ENCODE peak calls at places on chromosome 19, in seven cellular contexts. One of them, this sample, is unnamed.

GRCh38 chr19:28847468-28847867 is 365.5 kb downstream of the UQCRFS1 start:
- DNase-seq in AG09319: no peak
- DNase-seq in brain microvascular endothelial cell: peak
- DNase-seq in pancreas: no peak
- DNase-seq in lower lobe of right lung: no peak
- DNase-seq in OCI-LY7: no peak
- DNase-seq in endothelial cell: no peak
- DNase-seq in this sample: no peak

GRCh38 chr19:43759515-43759914 is 4.8 kb upstream of the SMG9 start:
- DNase-seq in AG09319: no peak
- DNase-seq in brain microvascular endothelial cell: peak
- DNase-seq in pancreas: no peak
- DNase-seq in lower lobe of right lung: no peak
- DNase-seq in OCI-LY7: peak
- DNase-seq in endothelial cell: no peak
- DNase-seq in this sample: no peak

GRCh38 chr19:2982983-2983350 is 5.6 kb downstream of the TLE6 start:
- DNase-seq in AG09319: peak
- DNase-seq in brain microvascular endothelial cell: no peak
- DNase-seq in pancreas: peak
- DNase-seq in lower lobe of right lung: peak
- DNase-seq in OCI-LY7: no peak
- DNase-seq in endothelial cell: no peak
- DNase-seq in this sample: peak

GRCh38 chr19:35268546-35269424 is at the start of gene USF2:
- DNase-seq in AG09319: peak
- DNase-seq in brain microvascular endothelial cell: peak
- DNase-seq in pancreas: peak
- DNase-seq in lower lobe of right lung: peak
- DNase-seq in OCI-LY7: peak
- DNase-seq in endothelial cell: peak
- DNase-seq in this sample: peak

GRCh38 chr19:14577885-14578427 is 4.9 kb upstream of the CLEC17A start:
- DNase-seq in AG09319: no peak
- DNase-seq in brain microvascular endothelial cell: no peak
- DNase-seq in pancreas: no peak
- DNase-seq in lower lobe of right lung: no peak
- DNase-seq in OCI-LY7: peak
- DNase-seq in endothelial cell: no peak
- DNase-seq in this sample: no peak

GRCh38 chr19:13848811-13849241 is 28.1 kb upstream of the NANOS3 start:
- DNase-seq in AG09319: no peak
- DNase-seq in brain microvascular endothelial cell: no peak
- DNase-seq in pancreas: no peak
- DNase-seq in lower lobe of right lung: no peak
- DNase-seq in OCI-LY7: no peak
- DNase-seq in endothelial cell: no peak
- DNase-seq in this sample: peak

GRCh38 chr19:35206379-35206778 is 22.2 kb downstream of the FAM187B start:
- DNase-seq in AG09319: no peak
- DNase-seq in brain microvascular endothelial cell: no peak
- DNase-seq in pancreas: no peak
- DNase-seq in lower lobe of right lung: no peak
- DNase-seq in OCI-LY7: peak
- DNase-seq in endothelial cell: no peak
- DNase-seq in this sample: no peak

GRCh38 chr19:56161534-56161933 is 14.3 kb upstream of the GALP start:
- DNase-seq in AG09319: no peak
- DNase-seq in brain microvascular endothelial cell: no peak
- DNase-seq in pancreas: no peak
- DNase-seq in lower lobe of right lung: no peak
- DNase-seq in OCI-LY7: no peak
- DNase-seq in endothelial cell: no peak
- DNase-seq in this sample: no peak

GRCh38 chr19:35987571-35987896 is 7.5 kb upstream of the SDHAF1 start:
- DNase-seq in AG09319: no peak
- DNase-seq in brain microvascular endothelial cell: no peak
- DNase-seq in pancreas: no peak
- DNase-seq in lower lobe of right lung: no peak
- DNase-seq in OCI-LY7: peak
- DNase-seq in endothelial cell: no peak
- DNase-seq in this sample: no peak

GRCh38 chr19:1624458-1624857 is 19.2 kb upstream of the UQCR11 start:
- DNase-seq in AG09319: no peak
- DNase-seq in brain microvascular endothelial cell: peak
- DNase-seq in pancreas: peak
- DNase-seq in lower lobe of right lung: peak
- DNase-seq in OCI-LY7: peak
- DNase-seq in endothelial cell: peak
- DNase-seq in this sample: peak

GRCh38 chr19:34974631-34975030 is 10.6 kb upstream of the ZNF792 start:
- DNase-seq in AG09319: no peak
- DNase-seq in brain microvascular endothelial cell: no peak
- DNase-seq in pancreas: no peak
- DNase-seq in lower lobe of right lung: no peak
- DNase-seq in OCI-LY7: no peak
- DNase-seq in endothelial cell: no peak
- DNase-seq in this sample: no peak

GRCh38 chr19:33437351-33438015 is 64.0 kb downstream of the CEBPG start:
- DNase-seq in AG09319: no peak
- DNase-seq in brain microvascular endothelial cell: no peak
- DNase-seq in pancreas: no peak
- DNase-seq in lower lobe of right lung: peak
- DNase-seq in OCI-LY7: no peak
- DNase-seq in endothelial cell: no peak
- DNase-seq in this sample: no peak

GRCh38 chr19:45815501-45816216 is 551 bp upstream of the RSPH6A start:
- DNase-seq in AG09319: no peak
- DNase-seq in brain microvascular endothelial cell: no peak
- DNase-seq in pancreas: no peak
- DNase-seq in lower lobe of right lung: peak
- DNase-seq in OCI-LY7: no peak
- DNase-seq in endothelial cell: peak
- DNase-seq in this sample: no peak

GRCh38 chr19:48513289-48514122 is 1.9 kb upstream of the LMTK3 start:
- DNase-seq in AG09319: peak
- DNase-seq in brain microvascular endothelial cell: peak
- DNase-seq in pancreas: peak
- DNase-seq in lower lobe of right lung: peak
- DNase-seq in OCI-LY7: peak
- DNase-seq in endothelial cell: peak
- DNase-seq in this sample: peak

GRCh38 chr19:2625434-2625833 is 77.1 kb downstream of the GNG7 start:
- DNase-seq in AG09319: no peak
- DNase-seq in brain microvascular endothelial cell: no peak
- DNase-seq in pancreas: no peak
- DNase-seq in lower lobe of right lung: peak
- DNase-seq in OCI-LY7: no peak
- DNase-seq in endothelial cell: no peak
- DNase-seq in this sample: peak

GRCh38 chr19:13974073-13974472 is 21.8 kb downstream of the DCAF15 start:
- DNase-seq in AG09319: no peak
- DNase-seq in brain microvascular endothelial cell: no peak
- DNase-seq in pancreas: no peak
- DNase-seq in lower lobe of right lung: no peak
- DNase-seq in OCI-LY7: peak
- DNase-seq in endothelial cell: no peak
- DNase-seq in this sample: no peak

GRCh38 chr19:51323481-51323891 is 12.0 kb downstream of the IGLON5 start:
- DNase-seq in AG09319: no peak
- DNase-seq in brain microvascular endothelial cell: no peak
- DNase-seq in pancreas: no peak
- DNase-seq in lower lobe of right lung: no peak
- DNase-seq in OCI-LY7: no peak
- DNase-seq in endothelial cell: no peak
- DNase-seq in this sample: no peak

GRCh38 chr19:7119582-7119981 is 50.1 kb downstream of the ZNF557 start:
- DNase-seq in AG09319: no peak
- DNase-seq in brain microvascular endothelial cell: no peak
- DNase-seq in pancreas: no peak
- DNase-seq in lower lobe of right lung: no peak
- DNase-seq in OCI-LY7: no peak
- DNase-seq in endothelial cell: no peak
- DNase-seq in this sample: no peak

DNA sequence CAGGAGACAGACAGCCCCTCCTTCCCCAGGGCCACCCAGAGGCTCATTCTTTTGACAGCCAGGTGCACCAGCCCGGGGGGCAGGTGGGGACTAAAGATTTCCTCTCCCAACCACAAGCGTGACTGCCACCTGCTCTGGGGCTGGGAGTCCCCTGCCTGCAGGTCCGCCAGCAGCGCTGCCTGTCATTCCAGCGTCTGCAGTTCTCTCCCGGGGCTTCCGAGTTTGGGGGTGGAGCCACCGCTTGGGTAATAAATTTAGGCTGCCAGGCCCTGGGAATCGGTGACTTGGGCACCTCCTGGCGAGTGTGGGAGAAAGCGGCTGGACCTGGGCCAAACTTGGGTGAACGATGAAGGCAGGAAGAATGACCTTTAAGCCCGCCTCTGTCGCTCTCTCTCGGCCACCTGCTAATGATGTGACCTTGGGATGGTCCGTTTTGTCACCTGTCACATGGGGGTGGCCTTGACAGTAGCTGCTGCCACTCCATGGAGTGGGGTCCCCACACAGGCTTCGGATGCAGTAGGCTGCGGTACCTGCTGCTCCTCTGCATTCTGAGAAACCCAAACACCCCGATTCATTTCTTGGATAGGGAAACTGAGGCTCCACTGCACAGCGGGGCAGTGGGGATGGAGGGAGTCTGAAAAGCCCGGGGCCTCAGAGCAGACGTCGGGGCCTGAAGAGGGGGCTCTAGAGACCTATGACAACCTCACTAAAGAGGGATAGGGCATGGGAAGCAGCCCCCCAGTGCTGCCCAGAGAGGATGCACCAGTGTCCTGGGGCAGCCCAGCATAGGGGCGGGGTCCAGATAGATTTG is 12.8 kb downstream of the FUT6 start:
- DNase-seq in AG09319: no peak
- DNase-seq in brain microvascular endothelial cell: no peak
- DNase-seq in pancreas: peak
- DNase-seq in lower lobe of right lung: peak
- DNase-seq in OCI-LY7: peak
- DNase-seq in endothelial cell: no peak
- DNase-seq in this sample: peak
- TF ChIP-seq CTCF in AG09319: no peak
- TF ChIP-seq CTCF in brain microvascular endothelial cell: no peak
- TF ChIP-seq CTCF in pancreas: no peak
- TF ChIP-seq CTCF in lower lobe of right lung: no peak
- TF ChIP-seq CTCF in OCI-LY7: peak
- TF ChIP-seq CTCF in endothelial cell: no peak
- TF ChIP-seq CTCF in this sample: no peak

GRCh38 chr19:42290523-42291436 is 11.2 kb upstream of the PRR19 start:
- DNase-seq in AG09319: no peak
- DNase-seq in brain microvascular endothelial cell: no peak
- DNase-seq in pancreas: peak
- DNase-seq in lower lobe of right lung: no peak
- DNase-seq in OCI-LY7: peak
- DNase-seq in endothelial cell: peak
- DNase-seq in this sample: no peak
- TF ChIP-seq CTCF in AG09319: peak
- TF ChIP-seq CTCF in brain microvascular endothelial cell: peak
- TF ChIP-seq CTCF in pancreas: no peak
- TF ChIP-seq CTCF in lower lobe of right lung: peak
- TF ChIP-seq CTCF in OCI-LY7: peak
- TF ChIP-seq CTCF in endothelial cell: peak
- TF ChIP-seq CTCF in this sample: peak

DNA sequence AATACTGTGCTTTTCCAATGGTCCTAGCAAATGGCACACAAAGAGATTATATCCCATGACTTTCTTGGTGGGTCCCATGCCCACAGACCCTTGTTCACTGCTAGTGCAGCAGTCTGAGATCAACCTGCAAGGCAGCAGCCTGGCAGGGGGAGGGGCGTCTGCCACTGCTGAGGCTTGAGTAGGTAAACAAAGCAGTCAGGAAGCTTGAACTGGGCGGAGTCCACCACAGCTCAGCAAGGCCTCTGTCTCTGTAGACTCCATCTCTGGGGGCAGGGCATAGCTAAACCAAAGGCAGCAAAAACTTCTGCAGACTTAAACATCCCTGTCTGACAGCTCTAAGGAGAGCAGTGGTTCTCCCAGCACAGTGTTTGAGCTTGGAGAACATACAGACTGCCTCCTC is 82.9 kb downstream of the ZNF737 start:
- DNase-seq in AG09319: no peak
- DNase-seq in brain microvascular endothelial cell: no peak
- DNase-seq in pancreas: no peak
- DNase-seq in lower lobe of right lung: peak
- DNase-seq in OCI-LY7: peak
- DNase-seq in endothelial cell: no peak
- DNase-seq in this sample: no peak
- TF ChIP-seq CTCF in AG09319: no peak
- TF ChIP-seq CTCF in brain microvascular endothelial cell: no peak
- TF ChIP-seq CTCF in pancreas: no peak
- TF ChIP-seq CTCF in lower lobe of right lung: no peak
- TF ChIP-seq CTCF in OCI-LY7: no peak
- TF ChIP-seq CTCF in endothelial cell: no peak
- TF ChIP-seq CTCF in this sample: no peak

GRCh38 chr19:10565028-10565566 is 713 bp downstream of the KRI1 start:
- DNase-seq in AG09319: no peak
- DNase-seq in brain microvascular endothelial cell: peak
- DNase-seq in pancreas: peak
- DNase-seq in lower lobe of right lung: peak
- DNase-seq in OCI-LY7: peak
- DNase-seq in endothelial cell: peak
- DNase-seq in this sample: peak
- TF ChIP-seq CTCF in AG09319: peak
- TF ChIP-seq CTCF in brain microvascular endothelial cell: peak
- TF ChIP-seq CTCF in pancreas: no peak
- TF ChIP-seq CTCF in lower lobe of right lung: no peak
- TF ChIP-seq CTCF in OCI-LY7: peak
- TF ChIP-seq CTCF in endothelial cell: no peak
- TF ChIP-seq CTCF in this sample: no peak

DNA sequence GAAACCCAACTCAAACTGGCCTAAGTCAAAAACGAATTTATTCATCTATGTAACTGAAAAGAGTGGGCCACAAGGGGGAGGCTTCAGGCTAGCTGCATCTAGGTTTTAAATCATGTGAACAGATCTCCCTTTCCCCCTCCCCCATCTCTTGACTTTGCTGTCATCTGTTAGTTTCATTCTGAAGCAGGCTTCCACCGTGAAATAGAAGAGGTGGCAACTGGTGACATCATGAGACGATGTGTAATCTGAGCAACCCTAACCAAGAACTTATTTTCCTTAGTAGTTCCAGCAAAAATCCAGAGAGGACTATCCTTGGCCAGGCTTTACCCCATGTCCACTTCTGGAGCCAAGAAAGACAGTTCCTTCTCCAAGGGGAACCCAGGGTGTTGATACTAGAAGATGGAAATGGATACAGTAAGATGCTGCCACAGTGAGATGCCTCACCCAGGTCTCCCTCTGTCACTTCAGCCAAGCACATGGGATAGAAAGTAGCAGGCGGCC is 9.4 kb downstream of the SAMD4B start:
- DNase-seq in AG09319: no peak
- DNase-seq in brain microvascular endothelial cell: no peak
- DNase-seq in pancreas: no peak
- DNase-seq in lower lobe of right lung: no peak
- DNase-seq in OCI-LY7: peak
- DNase-seq in endothelial cell: no peak
- DNase-seq in this sample: no peak
- TF ChIP-seq CTCF in AG09319: peak
- TF ChIP-seq CTCF in brain microvascular endothelial cell: no peak
- TF ChIP-seq CTCF in pancreas: no peak
- TF ChIP-seq CTCF in lower lobe of right lung: no peak
- TF ChIP-seq CTCF in OCI-LY7: no peak
- TF ChIP-seq CTCF in endothelial cell: no peak
- TF ChIP-seq CTCF in this sample: no peak

This sample was measured in colonic mucosa.